ENCODE peak calls at places on chromosomes 3 and 15, in four cellular contexts. B, O, R and S are unnamed samples.

GRCh38 chr15:95884276-95884675 is 446.2 kb upstream of the NR2F2 start:
- DNase-seq in B (no peak), O (no peak), R (no peak), S (no peak)

GRCh38 chr3:76181213-76181612 is 395.9 kb upstream of the ZNF717 start:
- DNase-seq in B (no peak), O (no peak), R (no peak), S (no peak)

GRCh38 chr3:151268267-151269235 is 9.8 kb downstream of the P2RY14 start:
- DNase-seq in B (no peak), O (no peak), R (no peak), S (no peak)

GRCh38 chr15:67397139-67397538 is 123.8 kb upstream of the C15orf61 start:
- DNase-seq in B (no peak), O (no peak), R (no peak), S (no peak)

GRCh38 chr3:45607790-45608189 is 13.2 kb downstream of the LIMD1 start:
- DNase-seq in B (no peak), O (no peak), R (no peak), S (no peak)

GRCh38 chr3:57918123-57918837 is 89.9 kb upstream of the FLNB start:
- DNase-seq in B (no peak), O (no peak), R (no peak), S (no peak)

GRCh38 chr3:187167795-187168194 is 28.5 kb upstream of the RPL39L start:
- DNase-seq in B (no peak), O (no peak), R (no peak), S (no peak)

GRCh38 chr15:79004336-79004735 is 59.5 kb upstream of the CTSH start:
- DNase-seq in B (peak; percentile 54), O (peak; percentile 77), R (no peak), S (no peak)

GRCh38 chr3:42729404-42730145 is 27.0 kb upstream of the HHATL start:
- DNase-seq in B (no peak), O (no peak), R (no peak), S (no peak)

GRCh38 chr15:65414841-65415621 is 7.7 kb downstream of the IGDCC4 start:
- DNase-seq in B (no peak), O (peak; percentile 53), R (peak; percentile 55), S (peak; percentile 89)

GRCh38 chr3:51799879-51800757 is 21.1 kb upstream of the IQCF6 start:
- DNase-seq in B (peak; percentile 75), O (peak; percentile 56), R (peak; percentile 56), S (no peak)

GRCh38 chr15:66023322-66023972 is 154.2 kb downstream of the RAB11A start:
- DNase-seq in B (no peak), O (peak; percentile 78), R (no peak), S (no peak)

GRCh38 chr15:82132116-82132515 is 86.3 kb upstream of the MEX3B start:
- DNase-seq in B (no peak), O (no peak), R (no peak), S (no peak)

GRCh38 chr3:22141769-22142168 is 390.8 kb upstream of the ZNF385D start:
- DNase-seq in B (no peak), O (no peak), R (no peak), S (no peak)

GRCh38 chr15:62449638-62450037 is 284.6 kb upstream of the C2CD4B start:
- DNase-seq in B (no peak), O (no peak), R (no peak), S (no peak)

GRCh38 chr15:63372018-63372705 is 9.5 kb downstream of the CA12 start:
- DNase-seq in B (peak; percentile 45), O (no peak), R (no peak), S (no peak)